ENCODE peak calls at places on chromosomes 5 and 9, in nine cellular contexts. One of them, this sample, is unnamed. For H3K4me1 and H3K27me3, the result is how much of the 10 kb centered on the place peaks cover.

GRCh38 chr9:121282309-121283071 is 14.5 kb downstream of the GSN start:
- DNase-seq in adrenal gland: peak
- DNase-seq in cardiac muscle cell: peak
- DNase-seq in heart left ventricle: peak
- DNase-seq in CD8-positive, alpha-beta memory T cell: no peak
- DNase-seq in tibial nerve: peak
- DNase-seq in breast epithelium: no peak
- DNase-seq in ovary: peak
- DNase-seq in heart right ventricle: peak
- DNase-seq in this sample: peak

GRCh38 chr9:127537014-127537413 is 75.1 kb upstream of the STXBP1 start:
- DNase-seq in tibial nerve: no peak
- DNase-seq in cardiac muscle cell: no peak
- DNase-seq in ovary: no peak
- DNase-seq in heart right ventricle: no peak
- DNase-seq in adrenal gland: no peak
- DNase-seq in breast epithelium: no peak
- DNase-seq in CD8-positive, alpha-beta memory T cell: no peak
- DNase-seq in heart left ventricle: no peak
- DNase-seq in this sample: no peak

GRCh38 chr5:448766-449090 is 5.8 kb downstream of the EXOC3 start:
- DNase-seq in adrenal gland: no peak
- DNase-seq in ovary: no peak
- DNase-seq in tibial nerve: no peak
- DNase-seq in breast epithelium: no peak
- DNase-seq in CD8-positive, alpha-beta memory T cell: no peak
- DNase-seq in cardiac muscle cell: no peak
- DNase-seq in heart left ventricle: no peak
- DNase-seq in heart right ventricle: no peak
- DNase-seq in this sample: no peak

GRCh38 chr9:110133059-110133458 is 74.9 kb downstream of the C9orf152 start:
- DNase-seq in CD8-positive, alpha-beta memory T cell: no peak
- DNase-seq in heart left ventricle: no peak
- DNase-seq in breast epithelium: no peak
- DNase-seq in cardiac muscle cell: peak
- DNase-seq in adrenal gland: no peak
- DNase-seq in heart right ventricle: no peak
- DNase-seq in ovary: no peak
- DNase-seq in tibial nerve: no peak
- DNase-seq in this sample: no peak

GRCh38 chr9:119974026-119974425 is 604.8 kb upstream of the BRINP1 start:
- DNase-seq in breast epithelium: no peak
- DNase-seq in adrenal gland: no peak
- DNase-seq in heart left ventricle: no peak
- DNase-seq in tibial nerve: no peak
- DNase-seq in ovary: no peak
- DNase-seq in cardiac muscle cell: no peak
- DNase-seq in heart right ventricle: no peak
- DNase-seq in CD8-positive, alpha-beta memory T cell: no peak
- DNase-seq in this sample: no peak

GRCh38 chr9:36791204-36791948 is 218.7 kb downstream of the MELK start:
- DNase-seq in heart right ventricle: no peak
- DNase-seq in ovary: no peak
- DNase-seq in tibial nerve: no peak
- DNase-seq in adrenal gland: no peak
- DNase-seq in CD8-positive, alpha-beta memory T cell: no peak
- DNase-seq in heart left ventricle: no peak
- DNase-seq in cardiac muscle cell: no peak
- DNase-seq in breast epithelium: no peak
- DNase-seq in this sample: no peak

GRCh38 chr5:171272996-171273970 is 35.8 kb upstream of the TLX3 start:
- DNase-seq in heart left ventricle: no peak
- DNase-seq in cardiac muscle cell: peak
- DNase-seq in CD8-positive, alpha-beta memory T cell: no peak
- DNase-seq in ovary: no peak
- DNase-seq in tibial nerve: no peak
- DNase-seq in heart right ventricle: no peak
- DNase-seq in adrenal gland: no peak
- DNase-seq in breast epithelium: no peak
- DNase-seq in this sample: no peak

GRCh38 chr5:127425868-127426267 is 91.6 kb upstream of the PRRC1 start:
- DNase-seq in heart right ventricle: no peak
- DNase-seq in cardiac muscle cell: no peak
- DNase-seq in CD8-positive, alpha-beta memory T cell: no peak
- DNase-seq in breast epithelium: no peak
- DNase-seq in adrenal gland: no peak
- DNase-seq in ovary: no peak
- DNase-seq in heart left ventricle: no peak
- DNase-seq in tibial nerve: no peak
- DNase-seq in this sample: no peak

GRCh38 chr5:87195616-87196015 is 72.1 kb upstream of the RASA1 start:
- DNase-seq in CD8-positive, alpha-beta memory T cell: no peak
- DNase-seq in adrenal gland: no peak
- DNase-seq in heart left ventricle: no peak
- DNase-seq in tibial nerve: no peak
- DNase-seq in heart right ventricle: no peak
- DNase-seq in breast epithelium: no peak
- DNase-seq in cardiac muscle cell: peak
- DNase-seq in ovary: no peak
- DNase-seq in this sample: no peak

GRCh38 chr5:417765-418559 is 25.0 kb upstream of the EXOC3 start:
- DNase-seq in tibial nerve: no peak
- DNase-seq in breast epithelium: no peak
- DNase-seq in CD8-positive, alpha-beta memory T cell: no peak
- DNase-seq in adrenal gland: no peak
- DNase-seq in heart left ventricle: no peak
- DNase-seq in heart right ventricle: no peak
- DNase-seq in ovary: no peak
- DNase-seq in cardiac muscle cell: no peak
- DNase-seq in this sample: no peak

DNA sequence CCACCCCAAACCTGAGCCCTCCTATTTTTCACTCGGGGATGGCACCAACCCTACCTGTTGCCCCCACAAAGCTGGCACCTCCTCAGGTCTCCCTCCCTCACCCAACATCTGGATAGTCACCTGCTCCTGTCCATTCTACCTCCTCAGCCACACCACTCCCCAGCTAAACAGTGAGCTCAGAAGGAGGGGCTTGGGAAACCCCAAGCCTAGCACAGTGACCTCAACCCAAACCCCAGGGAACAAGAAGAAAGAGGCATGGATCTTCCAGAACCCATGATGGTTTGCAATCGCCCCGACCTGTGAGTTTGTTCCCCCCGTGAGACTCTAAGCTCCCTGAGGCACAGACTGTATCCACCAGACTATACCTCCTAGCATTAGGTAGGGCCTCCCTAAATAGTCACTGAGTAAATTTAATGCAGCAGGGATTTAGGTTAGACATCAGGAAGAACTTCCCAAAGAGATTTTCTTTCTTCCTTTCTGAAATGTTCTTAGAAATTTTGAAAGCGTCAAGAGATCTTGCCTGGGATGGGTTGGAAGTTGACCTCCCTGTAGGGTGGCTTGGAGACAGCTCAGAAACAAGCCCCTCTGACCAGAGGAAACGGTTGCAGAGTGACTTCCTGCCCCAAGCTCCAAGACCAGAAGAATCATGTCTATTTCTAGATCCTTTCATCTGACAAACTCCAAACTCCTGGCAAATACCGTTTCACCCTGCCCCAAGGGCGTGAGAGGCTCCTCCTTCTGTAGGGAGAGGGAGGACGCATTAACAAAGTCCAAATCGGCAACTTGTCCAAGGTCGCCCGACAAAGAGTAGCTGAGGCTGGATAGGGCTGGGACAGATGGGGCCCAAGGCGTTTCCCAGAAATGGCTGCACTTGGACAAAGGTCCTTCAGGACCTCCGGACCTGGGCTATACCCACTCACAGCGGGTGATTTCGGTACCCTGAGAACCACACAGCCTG is 4.1 kb downstream of the FIBCD1 start:
- DNase-seq in heart right ventricle: no peak
- DNase-seq in CD8-positive, alpha-beta memory T cell: no peak
- DNase-seq in tibial nerve: no peak
- DNase-seq in adrenal gland: peak
- DNase-seq in heart left ventricle: peak
- DNase-seq in cardiac muscle cell: no peak
- DNase-seq in breast epithelium: no peak
- DNase-seq in ovary: no peak
- DNase-seq in this sample: no peak
- H3K4me1 ChIP-seq in heart right ventricle: under half
- H3K4me1 ChIP-seq in CD8-positive, alpha-beta memory T cell: under half
- H3K4me1 ChIP-seq in tibial nerve: under half
- H3K4me1 ChIP-seq in adrenal gland: under half
- H3K4me1 ChIP-seq in heart left ventricle: under half
- H3K4me1 ChIP-seq in cardiac muscle cell: under half
- H3K4me1 ChIP-seq in breast epithelium: under half
- H3K4me1 ChIP-seq in ovary: under half
- H3K4me1 ChIP-seq in this sample: under half

DNA sequence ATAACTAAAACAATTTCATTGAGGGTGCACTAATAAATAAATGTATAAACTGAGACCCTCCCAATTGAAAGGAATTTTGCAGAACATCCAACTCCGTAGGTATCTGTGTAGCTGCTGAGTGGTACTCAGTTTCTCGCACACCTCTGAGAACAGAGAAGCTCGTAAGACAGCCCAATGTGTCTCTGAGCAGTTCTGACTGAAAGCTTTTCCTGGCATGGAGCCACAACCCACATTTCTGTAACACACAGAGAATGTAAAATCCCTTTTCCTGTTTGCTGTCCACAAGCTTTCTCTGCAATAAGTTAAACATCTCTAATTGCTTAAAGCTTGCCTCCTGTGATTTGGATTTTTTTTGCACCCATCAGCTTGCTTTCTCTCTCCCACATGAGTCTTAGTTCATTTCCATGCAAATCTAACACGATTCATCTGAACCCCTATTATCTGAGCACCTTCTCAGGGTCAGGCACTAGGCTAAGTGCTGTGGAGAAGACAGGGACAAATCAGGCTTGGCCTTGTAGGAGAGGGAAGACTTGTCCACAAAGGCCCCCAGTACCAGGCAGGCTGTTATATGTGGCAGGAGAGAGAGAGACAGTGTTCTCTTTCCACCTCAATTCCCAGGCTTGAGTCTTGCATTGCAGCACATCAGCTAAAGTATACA is 44.2 kb upstream of the COL15A1 start:
- DNase-seq in breast epithelium: no peak
- DNase-seq in ovary: no peak
- DNase-seq in adrenal gland: no peak
- DNase-seq in heart left ventricle: no peak
- DNase-seq in cardiac muscle cell: peak
- DNase-seq in tibial nerve: no peak
- DNase-seq in CD8-positive, alpha-beta memory T cell: no peak
- DNase-seq in heart right ventricle: no peak
- DNase-seq in this sample: no peak
- H3K27me3 ChIP-seq in breast epithelium: under half
- H3K27me3 ChIP-seq in ovary: under half
- H3K27me3 ChIP-seq in adrenal gland: under half
- H3K27me3 ChIP-seq in heart left ventricle: under half
- H3K27me3 ChIP-seq in cardiac muscle cell: under half
- H3K27me3 ChIP-seq in tibial nerve: under half
- H3K27me3 ChIP-seq in CD8-positive, alpha-beta memory T cell: under half
- H3K27me3 ChIP-seq in heart right ventricle: under half
- H3K27me3 ChIP-seq in this sample: under half

GRCh38 chr9:134350416-134350994 is 24.2 kb downstream of the RXRA start:
- DNase-seq in tibial nerve: no peak
- DNase-seq in adrenal gland: no peak
- DNase-seq in breast epithelium: no peak
- DNase-seq in ovary: no peak
- DNase-seq in CD8-positive, alpha-beta memory T cell: no peak
- DNase-seq in heart left ventricle: no peak
- DNase-seq in heart right ventricle: no peak
- DNase-seq in cardiac muscle cell: no peak
- DNase-seq in this sample: no peak

GRCh38 chr9:134346840-134347239 is 20.6 kb downstream of the RXRA start:
- DNase-seq in ovary: no peak
- DNase-seq in tibial nerve: no peak
- DNase-seq in breast epithelium: no peak
- DNase-seq in heart left ventricle: no peak
- DNase-seq in adrenal gland: no peak
- DNase-seq in cardiac muscle cell: no peak
- DNase-seq in CD8-positive, alpha-beta memory T cell: no peak
- DNase-seq in heart right ventricle: no peak
- DNase-seq in this sample: no peak

GRCh38 chr9:134349941-134350340 is 23.7 kb downstream of the RXRA start:
- DNase-seq in ovary: no peak
- DNase-seq in heart right ventricle: no peak
- DNase-seq in adrenal gland: no peak
- DNase-seq in tibial nerve: no peak
- DNase-seq in heart left ventricle: no peak
- DNase-seq in cardiac muscle cell: no peak
- DNase-seq in CD8-positive, alpha-beta memory T cell: no peak
- DNase-seq in breast epithelium: no peak
- DNase-seq in this sample: no peak

GRCh38 chr9:134347996-134348395 is 21.7 kb downstream of the RXRA start:
- DNase-seq in heart right ventricle: no peak
- DNase-seq in adrenal gland: no peak
- DNase-seq in tibial nerve: no peak
- DNase-seq in cardiac muscle cell: no peak
- DNase-seq in heart left ventricle: no peak
- DNase-seq in ovary: no peak
- DNase-seq in CD8-positive, alpha-beta memory T cell: no peak
- DNase-seq in breast epithelium: no peak
- DNase-seq in this sample: no peak

DNA sequence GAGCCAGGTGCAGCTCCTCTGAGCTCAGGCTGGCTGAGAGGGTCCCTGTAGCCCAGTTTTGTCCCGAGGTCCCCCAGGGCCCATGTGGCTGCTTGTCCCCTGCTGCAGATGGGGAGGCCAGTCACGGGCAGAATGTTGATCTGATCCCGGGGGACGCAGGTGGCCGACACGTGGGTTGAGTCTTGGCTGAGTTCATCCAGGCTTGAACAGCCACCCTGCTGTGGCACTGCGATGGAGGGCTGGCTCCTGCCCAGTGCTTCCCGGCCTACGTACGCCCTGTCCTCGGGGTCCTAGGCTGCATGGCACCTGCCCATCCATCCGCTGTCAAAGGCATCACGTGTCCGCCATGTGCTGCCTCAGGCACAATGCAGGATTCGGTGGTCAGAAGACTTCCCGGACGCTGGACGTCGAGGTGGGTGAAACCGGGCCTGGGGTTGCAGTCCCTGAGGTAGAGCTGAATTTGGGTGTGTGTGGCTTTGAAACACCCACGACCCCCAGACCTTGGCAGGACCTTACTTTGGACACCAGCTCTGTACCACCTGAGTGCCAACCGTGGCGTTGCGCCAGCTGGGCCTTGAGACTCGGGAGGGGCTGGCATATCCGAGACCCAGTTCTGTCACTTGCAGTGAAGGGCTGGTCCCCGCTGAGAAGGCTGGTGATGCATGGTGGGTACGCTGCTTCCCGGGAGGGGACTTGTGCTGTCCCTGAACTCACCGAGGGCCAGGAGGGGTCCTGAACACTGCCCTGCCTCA is 22.3 kb downstream of the RXRA start:
- DNase-seq in tibial nerve: no peak
- DNase-seq in cardiac muscle cell: no peak
- DNase-seq in breast epithelium: no peak
- DNase-seq in CD8-positive, alpha-beta memory T cell: no peak
- DNase-seq in heart right ventricle: no peak
- DNase-seq in heart left ventricle: no peak
- DNase-seq in adrenal gland: no peak
- DNase-seq in ovary: no peak
- DNase-seq in this sample: no peak
- H3K4me1 ChIP-seq in tibial nerve: half or more
- H3K4me1 ChIP-seq in cardiac muscle cell: under half
- H3K4me1 ChIP-seq in breast epithelium: under half
- H3K4me1 ChIP-seq in CD8-positive, alpha-beta memory T cell: under half
- H3K4me1 ChIP-seq in heart right ventricle: half or more
- H3K4me1 ChIP-seq in heart left ventricle: half or more
- H3K4me1 ChIP-seq in adrenal gland: under half
- H3K4me1 ChIP-seq in ovary: half or more
- H3K4me1 ChIP-seq in this sample: under half

GRCh38 chr9:137054932-137055384 is 1.1 kb upstream of the ENTPD2 start:
- DNase-seq in heart right ventricle: no peak
- DNase-seq in adrenal gland: no peak
- DNase-seq in heart left ventricle: no peak
- DNase-seq in cardiac muscle cell: no peak
- DNase-seq in breast epithelium: no peak
- DNase-seq in tibial nerve: no peak
- DNase-seq in ovary: no peak
- DNase-seq in CD8-positive, alpha-beta memory T cell: no peak
- DNase-seq in this sample: no peak
- H3K27me3 ChIP-seq in heart right ventricle: under half
- H3K27me3 ChIP-seq in adrenal gland: under half
- H3K27me3 ChIP-seq in heart left ventricle: under half
- H3K27me3 ChIP-seq in cardiac muscle cell: half or more
- H3K27me3 ChIP-seq in breast epithelium: under half
- H3K27me3 ChIP-seq in tibial nerve: under half
- H3K27me3 ChIP-seq in ovary: under half
- H3K27me3 ChIP-seq in CD8-positive, alpha-beta memory T cell: under half
- H3K27me3 ChIP-seq in this sample: under half

This sample was measured in ascending aorta.